ENCODE peak calls at places on chromosomes 11 and 22, in five cellular contexts. One of them, this sample, is unnamed.

GRCh38 chr11:64128255-64129006 is 37.5 kb downstream of the MACROD1 start:
- DNase-seq in CD8-positive, alpha-beta T cell: no peak
- DNase-seq in heart right ventricle: no peak
- DNase-seq in MM.1S: no peak
- DNase-seq in WERI-Rb-1: no peak
- DNase-seq in this sample: no peak

GRCh38 chr11:103529217-103529684 is 420.0 kb downstream of the DYNC2H1 start:
- DNase-seq in CD8-positive, alpha-beta T cell: no peak
- DNase-seq in heart right ventricle: no peak
- DNase-seq in MM.1S: no peak
- DNase-seq in WERI-Rb-1: peak; percentile 21
- DNase-seq in this sample: peak; percentile 89

GRCh38 chr11:73174495-73174791 is 32.3 kb upstream of the FCHSD2 start:
- DNase-seq in CD8-positive, alpha-beta T cell: no peak
- DNase-seq in heart right ventricle: no peak
- DNase-seq in MM.1S: no peak
- DNase-seq in WERI-Rb-1: no peak
- DNase-seq in this sample: no peak

GRCh38 chr11:69050592-69051380 is 2.1 kb downstream of the TPCN2 start:
- DNase-seq in CD8-positive, alpha-beta T cell: no peak
- DNase-seq in heart right ventricle: no peak
- DNase-seq in MM.1S: no peak
- DNase-seq in WERI-Rb-1: no peak
- DNase-seq in this sample: no peak

GRCh38 chr22:38570841-38571364 is 920 bp upstream of the DMC1 start:
- DNase-seq in CD8-positive, alpha-beta T cell: peak; percentile 33
- DNase-seq in heart right ventricle: peak; percentile 44
- DNase-seq in MM.1S: peak; percentile 67
- DNase-seq in WERI-Rb-1: peak; percentile 27
- DNase-seq in this sample: no peak

GRCh38 chr11:128728767-128729587 is 35.1 kb downstream of the FLI1 start:
- DNase-seq in CD8-positive, alpha-beta T cell: no peak
- DNase-seq in heart right ventricle: peak; percentile 27
- DNase-seq in MM.1S: peak; percentile 30
- DNase-seq in WERI-Rb-1: no peak
- DNase-seq in this sample: no peak

GRCh38 chr11:114219559-114220349 is 76.4 kb upstream of the NNMT start:
- DNase-seq in CD8-positive, alpha-beta T cell: no peak
- DNase-seq in heart right ventricle: no peak
- DNase-seq in MM.1S: no peak
- DNase-seq in WERI-Rb-1: peak; percentile 73
- DNase-seq in this sample: no peak

GRCh38 chr11:76962583-76963416 is 71.4 kb upstream of the B3GNT6 start:
- DNase-seq in CD8-positive, alpha-beta T cell: no peak
- DNase-seq in heart right ventricle: no peak
- DNase-seq in MM.1S: peak; percentile 50
- DNase-seq in WERI-Rb-1: no peak
- DNase-seq in this sample: no peak

GRCh38 chr11:123404626-123405025 is 25.4 kb upstream of the GRAMD1B start:
- DNase-seq in CD8-positive, alpha-beta T cell: no peak
- DNase-seq in heart right ventricle: no peak
- DNase-seq in MM.1S: no peak
- DNase-seq in WERI-Rb-1: peak; percentile 33
- DNase-seq in this sample: no peak

GRCh38 chr11:102981324-102981910 is 25.9 kb upstream of the MMP13 start:
- DNase-seq in CD8-positive, alpha-beta T cell: no peak
- DNase-seq in heart right ventricle: no peak
- DNase-seq in MM.1S: peak; percentile 49
- DNase-seq in WERI-Rb-1: no peak
- DNase-seq in this sample: peak; percentile 55

GRCh38 chr11:36420025-36420424 is 90.0 kb downstream of the TRAF6 start:
- DNase-seq in CD8-positive, alpha-beta T cell: no peak
- DNase-seq in heart right ventricle: no peak
- DNase-seq in MM.1S: no peak
- DNase-seq in WERI-Rb-1: no peak
- DNase-seq in this sample: no peak

GRCh38 chr11:45518096-45518852 is 147.1 kb downstream of the CHST1 start:
- DNase-seq in CD8-positive, alpha-beta T cell: no peak
- DNase-seq in heart right ventricle: no peak
- DNase-seq in MM.1S: no peak
- DNase-seq in WERI-Rb-1: no peak
- DNase-seq in this sample: no peak

GRCh38 chr11:21412652-21413383 is 743.4 kb downstream of the NELL1 start:
- DNase-seq in CD8-positive, alpha-beta T cell: no peak
- DNase-seq in heart right ventricle: no peak
- DNase-seq in MM.1S: peak; percentile 84
- DNase-seq in WERI-Rb-1: no peak
- DNase-seq in this sample: no peak

GRCh38 chr11:119664063-119664572 is 64.9 kb downstream of the NECTIN1 start:
- DNase-seq in CD8-positive, alpha-beta T cell: no peak
- DNase-seq in heart right ventricle: no peak
- DNase-seq in MM.1S: no peak
- DNase-seq in WERI-Rb-1: peak; percentile 87
- DNase-seq in this sample: no peak

GRCh38 chr11:117984471-117984870 is 1.7 kb upstream of the IL10RA start:
- DNase-seq in CD8-positive, alpha-beta T cell: no peak
- DNase-seq in heart right ventricle: no peak
- DNase-seq in MM.1S: no peak
- DNase-seq in WERI-Rb-1: no peak
- DNase-seq in this sample: peak; percentile 12

GRCh38 chr11:9263840-9264380 is 1.2 kb downstream of the DENND5A start:
- DNase-seq in CD8-positive, alpha-beta T cell: peak; percentile 11
- DNase-seq in heart right ventricle: no peak
- DNase-seq in MM.1S: peak; percentile 84
- DNase-seq in WERI-Rb-1: no peak
- DNase-seq in this sample: no peak

GRCh38 chr11:48024635-48025071 is 44.3 kb downstream of the PTPRJ start:
- DNase-seq in CD8-positive, alpha-beta T cell: no peak
- DNase-seq in heart right ventricle: no peak
- DNase-seq in MM.1S: no peak
- DNase-seq in WERI-Rb-1: peak; percentile 73
- DNase-seq in this sample: no peak

GRCh38 chr11:19957301-19957985 is 202.8 kb downstream of the DBX1 start:
- DNase-seq in CD8-positive, alpha-beta T cell: no peak
- DNase-seq in heart right ventricle: no peak
- DNase-seq in MM.1S: no peak
- DNase-seq in WERI-Rb-1: peak; percentile 91
- DNase-seq in this sample: no peak

GRCh38 chr11:114158886-114159285 is 99.4 kb downstream of the ZBTB16 start:
- DNase-seq in CD8-positive, alpha-beta T cell: no peak
- DNase-seq in heart right ventricle: no peak
- DNase-seq in MM.1S: no peak
- DNase-seq in WERI-Rb-1: no peak
- DNase-seq in this sample: no peak

GRCh38 chr11:69943066-69943465 is 123.8 kb upstream of the FGF3 start:
- DNase-seq in CD8-positive, alpha-beta T cell: no peak
- DNase-seq in heart right ventricle: no peak
- DNase-seq in MM.1S: no peak
- DNase-seq in WERI-Rb-1: no peak
- DNase-seq in this sample: no peak

GRCh38 chr11:67292671-67293070 is 3.6 kb downstream of the ANKRD13D start:
- DNase-seq in CD8-positive, alpha-beta T cell: no peak
- DNase-seq in heart right ventricle: no peak
- DNase-seq in MM.1S: no peak
- DNase-seq in WERI-Rb-1: no peak
- DNase-seq in this sample: no peak

GRCh38 chr11:7994581-7995278 is 7.6 kb downstream of the EIF3F start:
- DNase-seq in CD8-positive, alpha-beta T cell: no peak
- DNase-seq in heart right ventricle: no peak
- DNase-seq in MM.1S: no peak
- DNase-seq in WERI-Rb-1: no peak
- DNase-seq in this sample: no peak

GRCh38 chr22:36823177-36823839 is 6.5 kb upstream of the PVALB start:
- DNase-seq in CD8-positive, alpha-beta T cell: no peak
- DNase-seq in heart right ventricle: no peak
- DNase-seq in MM.1S: no peak
- DNase-seq in WERI-Rb-1: no peak
- DNase-seq in this sample: no peak

GRCh38 chr11:102883132-102883531 is 8.3 kb upstream of the MMP12 start:
- DNase-seq in CD8-positive, alpha-beta T cell: no peak
- DNase-seq in heart right ventricle: no peak
- DNase-seq in MM.1S: no peak
- DNase-seq in WERI-Rb-1: no peak
- DNase-seq in this sample: peak; percentile 33

GRCh38 chr22:50477923-50478322 is 3.1 kb upstream of the SBF1 start:
- DNase-seq in CD8-positive, alpha-beta T cell: no peak
- DNase-seq in heart right ventricle: no peak
- DNase-seq in MM.1S: no peak
- DNase-seq in WERI-Rb-1: no peak
- DNase-seq in this sample: no peak

DNA sequence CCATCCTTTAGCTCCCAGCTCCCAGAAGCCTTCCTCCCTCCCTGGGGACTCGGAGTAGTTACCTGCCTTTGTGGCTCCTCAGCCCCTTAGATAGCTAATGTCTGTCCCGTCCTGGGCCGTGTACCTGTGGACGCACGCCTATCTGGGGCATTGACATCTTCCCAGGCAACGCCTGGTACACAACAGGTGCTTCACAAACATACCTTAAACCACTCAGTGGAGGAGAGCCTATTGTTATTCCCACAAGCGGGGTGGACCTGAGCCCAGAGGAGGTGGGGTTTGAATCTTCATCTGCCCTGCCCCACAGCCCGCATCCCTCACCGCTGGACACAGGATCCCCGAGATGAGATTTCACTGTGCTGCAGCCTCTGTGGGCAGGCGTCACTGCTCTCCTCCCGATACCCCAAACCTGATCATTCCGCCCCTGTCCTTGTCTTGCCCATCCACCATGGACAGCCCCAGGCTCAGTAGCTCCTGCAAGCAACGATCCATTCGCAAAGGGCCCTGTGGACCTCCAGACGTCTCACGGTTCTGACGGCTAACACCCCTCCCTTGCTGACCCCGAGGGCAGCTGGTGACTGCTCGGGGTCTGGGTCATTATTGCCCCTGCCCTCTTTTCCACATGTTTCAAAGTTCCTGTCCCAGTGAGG is 73.8 kb upstream of the SHISAL1 start:
- DNase-seq in CD8-positive, alpha-beta T cell: no peak
- DNase-seq in heart right ventricle: no peak
- DNase-seq in MM.1S: no peak
- DNase-seq in WERI-Rb-1: no peak
- DNase-seq in this sample: no peak
- H3K27me3 ChIP-seq in CD8-positive, alpha-beta T cell: no peaks in the 10 kb centered on the region
- H3K27me3 ChIP-seq in heart right ventricle: no peaks in the 10 kb centered on the region
- H3K27me3 ChIP-seq in MM.1S: peaks cover 97% of the 10 kb centered on the region
- H3K27me3 ChIP-seq in WERI-Rb-1: no peaks in the 10 kb centered on the region
- H3K27me3 ChIP-seq in this sample: peaks cover 12% of the 10 kb centered on the region

GRCh38 chr22:22397875-22398524 is 110.5 kb downstream of the ZNF280B start:
- DNase-seq in CD8-positive, alpha-beta T cell: no peak
- DNase-seq in heart right ventricle: peak; percentile 36
- DNase-seq in MM.1S: no peak
- DNase-seq in WERI-Rb-1: peak; percentile 56
- DNase-seq in this sample: no peak
- H3K27me3 ChIP-seq in CD8-positive, alpha-beta T cell: no peaks in the 10 kb centered on the region
- H3K27me3 ChIP-seq in heart right ventricle: peaks cover 5% of the 10 kb centered on the region
- H3K27me3 ChIP-seq in MM.1S: no peaks in the 10 kb centered on the region
- H3K27me3 ChIP-seq in WERI-Rb-1: no peaks in the 10 kb centered on the region
- H3K27me3 ChIP-seq in this sample: peaks cover 4% of the 10 kb centered on the region

GRCh38 chr22:20180640-20181039 is 29.8 kb upstream of the CCDC188 start:
- DNase-seq in CD8-positive, alpha-beta T cell: no peak
- DNase-seq in heart right ventricle: no peak
- DNase-seq in MM.1S: no peak
- DNase-seq in WERI-Rb-1: no peak
- DNase-seq in this sample: no peak
- H3K27me3 ChIP-seq in CD8-positive, alpha-beta T cell: no peaks in the 10 kb centered on the region
- H3K27me3 ChIP-seq in heart right ventricle: no peaks in the 10 kb centered on the region
- H3K27me3 ChIP-seq in MM.1S: peaks cover 96% of the 10 kb centered on the region
- H3K27me3 ChIP-seq in WERI-Rb-1: no peaks in the 10 kb centered on the region
- H3K27me3 ChIP-seq in this sample: no peaks in the 10 kb centered on the region

DNA sequence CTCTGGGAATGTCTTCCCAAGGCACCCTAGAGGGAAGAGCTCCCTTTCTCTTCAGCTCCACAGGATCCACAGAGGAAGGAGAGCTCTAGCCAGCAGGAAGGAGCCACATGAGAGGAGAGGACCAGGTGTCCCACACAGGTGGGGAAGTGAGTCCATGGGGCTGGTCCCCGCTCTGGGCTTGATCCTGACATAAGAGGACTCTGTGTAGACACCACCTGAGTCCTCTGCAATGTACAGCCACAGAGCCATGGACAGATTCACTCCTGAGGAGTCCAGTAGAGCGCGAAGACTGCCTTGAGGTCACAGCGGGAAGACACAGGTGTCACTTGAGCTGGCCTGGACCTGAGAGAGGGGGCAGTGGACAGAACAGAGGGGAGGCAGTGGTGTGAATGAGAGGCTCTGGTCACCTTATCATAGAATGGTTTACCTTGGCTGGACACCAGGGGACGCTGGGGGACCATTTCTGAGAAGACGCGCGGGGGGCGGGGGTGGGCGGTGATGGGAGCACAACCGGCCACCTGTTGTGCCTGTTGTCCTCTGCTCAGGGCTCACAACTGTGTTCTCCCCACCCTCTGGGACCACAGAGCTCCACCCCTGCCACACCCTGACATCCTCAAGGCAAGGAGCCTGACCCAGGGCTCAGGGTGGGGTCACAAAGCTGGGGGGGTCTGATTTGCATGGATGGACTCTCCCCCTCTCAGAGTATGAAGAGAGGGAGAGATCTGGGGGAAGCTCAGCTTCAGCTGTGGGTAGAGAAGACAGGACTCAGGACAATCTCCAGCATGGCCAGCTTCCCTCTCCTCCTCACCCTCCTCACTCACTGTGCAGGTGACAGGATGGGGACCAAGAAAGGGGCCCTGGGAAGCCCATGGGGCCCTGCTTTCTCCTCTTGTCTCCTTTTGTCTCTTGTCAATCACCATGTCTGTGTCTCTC is 128.2 kb downstream of the ZNF280B start:
- DNase-seq in CD8-positive, alpha-beta T cell: no peak
- DNase-seq in heart right ventricle: no peak
- DNase-seq in MM.1S: peak; percentile 40
- DNase-seq in WERI-Rb-1: peak; percentile 81
- DNase-seq in this sample: no peak
- H3K27me3 ChIP-seq in CD8-positive, alpha-beta T cell: no peaks in the 10 kb centered on the region
- H3K27me3 ChIP-seq in heart right ventricle: peaks cover 27% of the 10 kb centered on the region
- H3K27me3 ChIP-seq in MM.1S: peaks cover 3% of the 10 kb centered on the region
- H3K27me3 ChIP-seq in WERI-Rb-1: no peaks in the 10 kb centered on the region
- H3K27me3 ChIP-seq in this sample: peaks cover 2% of the 10 kb centered on the region

This sample was measured in bronchial epithelial cell.